ENCODE peak calls at places on chromosomes 5 and 9, in four cellular contexts. One of them, this sample, is unnamed.

GRCh38 chr5:10528056-10528816 is 35.6 kb upstream of the ANKRD33B start:
- DNase-seq in brain microvascular endothelial cell: no peak
- DNase-seq in OCI-LY7: no peak
- DNase-seq in upper lobe of right lung: no peak
- DNase-seq in this sample: no peak

GRCh38 chr9:38713426-38713825 is 6.5 kb downstream of the FAM240B start:
- DNase-seq in upper lobe of right lung: no peak
- DNase-seq in brain microvascular endothelial cell: peak; percentile 45
- DNase-seq in OCI-LY7: no peak
- DNase-seq in this sample: peak; percentile 69

GRCh38 chr5:118199801-118200200 is 788.5 kb downstream of the DTWD2 start:
- DNase-seq in OCI-LY7: no peak
- DNase-seq in upper lobe of right lung: no peak
- DNase-seq in brain microvascular endothelial cell: no peak
- DNase-seq in this sample: no peak

GRCh38 chr5:179879690-179880010 is 21.0 kb upstream of the MRNIP start:
- DNase-seq in brain microvascular endothelial cell: no peak
- DNase-seq in upper lobe of right lung: no peak
- DNase-seq in OCI-LY7: no peak
- DNase-seq in this sample: no peak

GRCh38 chr9:137969685-137970084 is 92.1 kb downstream of the CACNA1B start:
- DNase-seq in brain microvascular endothelial cell: no peak
- DNase-seq in OCI-LY7: no peak
- DNase-seq in upper lobe of right lung: peak; percentile 29
- DNase-seq in this sample: no peak

GRCh38 chr5:39370555-39371366 is 6.5 kb upstream of the C9 start:
- DNase-seq in upper lobe of right lung: no peak
- DNase-seq in OCI-LY7: peak; percentile 45
- DNase-seq in brain microvascular endothelial cell: no peak
- DNase-seq in this sample: no peak

GRCh38 chr9:78866228-78867132 is 569.6 kb downstream of the PSAT1 start:
- DNase-seq in OCI-LY7: no peak
- DNase-seq in brain microvascular endothelial cell: peak; percentile 87
- DNase-seq in upper lobe of right lung: no peak
- DNase-seq in this sample: peak; percentile 97

GRCh38 chr5:32581010-32581785 is 4.2 kb upstream of the SUB1 start:
- DNase-seq in upper lobe of right lung: no peak
- DNase-seq in brain microvascular endothelial cell: no peak
- DNase-seq in OCI-LY7: no peak
- DNase-seq in this sample: no peak

GRCh38 chr9:109950710-109951443 is 170.9 kb downstream of the PALM2AKAP2 start:
- DNase-seq in OCI-LY7: no peak
- DNase-seq in upper lobe of right lung: no peak
- DNase-seq in brain microvascular endothelial cell: no peak
- DNase-seq in this sample: no peak

GRCh38 chr5:76785493-76785892 is 33.3 kb upstream of the F2RL1 start:
- DNase-seq in OCI-LY7: no peak
- DNase-seq in upper lobe of right lung: no peak
- DNase-seq in brain microvascular endothelial cell: peak; percentile 52
- DNase-seq in this sample: peak; percentile 61

GRCh38 chr5:177482359-177482795 is 8.9 kb upstream of the DBN1 start:
- DNase-seq in upper lobe of right lung: no peak
- DNase-seq in OCI-LY7: no peak
- DNase-seq in brain microvascular endothelial cell: no peak
- DNase-seq in this sample: no peak
- H3K36me3 ChIP-seq in upper lobe of right lung: peaks cover 29% of the 10 kb centered on the region
- H3K36me3 ChIP-seq in OCI-LY7: peaks cover 9% of the 10 kb centered on the region
- H3K36me3 ChIP-seq in brain microvascular endothelial cell: peaks cover 68% of the 10 kb centered on the region
- H3K36me3 ChIP-seq in this sample: peaks cover 24% of the 10 kb centered on the region

DNA sequence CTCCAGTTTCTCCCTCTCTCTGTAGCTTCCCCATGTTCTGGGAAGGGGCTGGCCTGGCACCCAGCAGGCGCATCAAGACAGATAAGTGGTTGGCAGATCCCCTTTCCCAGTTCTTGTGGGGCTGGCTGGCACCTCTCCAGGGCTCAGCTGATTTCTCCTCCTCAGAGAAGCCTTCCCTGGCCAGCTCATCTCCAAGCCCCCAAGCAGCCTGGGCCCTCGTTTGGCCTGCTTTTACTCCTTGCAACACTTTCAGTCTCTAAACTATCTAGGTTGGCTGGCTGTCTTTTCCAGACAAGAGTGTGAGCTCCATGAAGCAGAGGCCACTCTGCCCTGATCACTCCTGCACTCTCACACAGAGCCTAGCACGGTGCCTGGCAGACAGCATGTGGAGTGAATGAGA is 13.5 kb downstream of the MACROH2A1 start:
- DNase-seq in brain microvascular endothelial cell: no peak
- DNase-seq in upper lobe of right lung: no peak
- DNase-seq in OCI-LY7: no peak
- DNase-seq in this sample: no peak
- H3K36me3 ChIP-seq in brain microvascular endothelial cell: peaks cover 29% of the 10 kb centered on the region
- H3K36me3 ChIP-seq in upper lobe of right lung: peaks cover 77% of the 10 kb centered on the region
- H3K36me3 ChIP-seq in OCI-LY7: peaks cover 98% of the 10 kb centered on the region
- H3K36me3 ChIP-seq in this sample: peaks cover 49% of the 10 kb centered on the region

GRCh38 chr5:95895771-95896170 is 65.9 kb downstream of the ELL2 start:
- DNase-seq in brain microvascular endothelial cell: no peak
- DNase-seq in upper lobe of right lung: no peak
- DNase-seq in OCI-LY7: no peak
- DNase-seq in this sample: peak; percentile 74
- H3K36me3 ChIP-seq in brain microvascular endothelial cell: peaks cover 56% of the 10 kb centered on the region
- H3K36me3 ChIP-seq in upper lobe of right lung: peaks cover 75% of the 10 kb centered on the region
- H3K36me3 ChIP-seq in OCI-LY7: no peaks in the 10 kb centered on the region
- H3K36me3 ChIP-seq in this sample: peaks cover 62% of the 10 kb centered on the region

DNA sequence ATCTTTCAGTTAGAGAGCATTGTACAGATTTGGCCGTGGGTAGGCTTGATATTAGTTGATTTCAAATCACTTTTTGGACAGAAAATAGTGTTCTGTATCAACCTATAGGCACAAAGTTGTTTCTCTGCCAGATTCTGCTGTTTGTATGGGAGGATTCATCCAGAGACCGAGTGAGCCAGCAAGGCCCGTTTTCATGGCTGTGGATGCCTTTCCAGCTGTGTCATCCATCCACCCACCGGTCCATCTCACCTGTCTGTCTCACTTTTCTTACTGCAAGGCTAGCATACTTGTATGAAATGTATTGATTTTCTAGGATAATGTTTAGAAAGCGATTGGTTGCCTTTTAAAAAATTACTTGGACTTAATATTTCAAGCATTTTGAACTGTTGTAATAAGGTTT is 34.4 kb downstream of the ICE1 start:
- DNase-seq in brain microvascular endothelial cell: no peak
- DNase-seq in OCI-LY7: no peak
- DNase-seq in upper lobe of right lung: no peak
- DNase-seq in this sample: no peak
- H3K36me3 ChIP-seq in brain microvascular endothelial cell: peaks cover 44% of the 10 kb centered on the region
- H3K36me3 ChIP-seq in OCI-LY7: peaks cover 93% of the 10 kb centered on the region
- H3K36me3 ChIP-seq in upper lobe of right lung: peaks cover 96% of the 10 kb centered on the region
- H3K36me3 ChIP-seq in this sample: peaks cover 62% of the 10 kb centered on the region

DNA sequence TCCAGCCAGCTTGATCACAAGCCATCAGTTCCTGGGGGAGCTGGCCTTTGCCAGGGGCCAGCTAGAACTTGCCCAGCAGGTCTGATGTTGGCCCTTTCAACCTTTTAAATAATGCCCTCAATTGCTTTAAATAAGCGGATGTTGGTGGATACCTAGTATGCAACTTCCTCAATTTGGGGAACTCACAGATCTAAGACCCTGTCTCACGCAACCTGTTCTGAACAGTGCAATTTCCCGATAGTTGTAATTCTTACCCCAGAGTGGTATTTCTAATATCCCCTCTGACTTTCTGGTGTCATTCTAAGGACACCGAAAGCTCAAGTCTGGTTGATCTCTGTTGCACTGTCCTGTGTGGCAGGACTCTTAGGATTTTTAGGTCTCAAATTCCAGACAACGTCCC is 23.1 kb downstream of the GALNT12 start:
- DNase-seq in OCI-LY7: no peak
- DNase-seq in brain microvascular endothelial cell: no peak
- DNase-seq in upper lobe of right lung: no peak
- DNase-seq in this sample: no peak
- H3K36me3 ChIP-seq in OCI-LY7: no peaks in the 10 kb centered on the region
- H3K36me3 ChIP-seq in brain microvascular endothelial cell: no peaks in the 10 kb centered on the region
- H3K36me3 ChIP-seq in upper lobe of right lung: no peaks in the 10 kb centered on the region
- H3K36me3 ChIP-seq in this sample: no peaks in the 10 kb centered on the region

This sample was measured in astrocyte.